ENCODE peak calls at places on chromosome 10, in six cellular contexts. One of them, this sample, is unnamed.

GRCh38 chr10:85859859-85860258 is 506.7 kb downstream of the GRID1 start:
- DNase-seq in stimulated activated CD4-positive, alpha-beta T cell treated with anti-CD3 and anti-CD28 coated beads, Interleukin-1b, Interleukin-23, amount 100 ng/mL, for 24 hours: no peak
- DNase-seq in GM13976: no peak
- DNase-seq in B cell: no peak
- DNase-seq in transverse colon: no peak
- DNase-seq in H9: no peak
- DNase-seq in this sample: no peak

GRCh38 chr10:122264931-122265330 is 6.2 kb upstream of the BTBD16 start:
- DNase-seq in stimulated activated CD4-positive, alpha-beta T cell treated with anti-CD3 and anti-CD28 coated beads, Interleukin-1b, Interleukin-23, amount 100 ng/mL, for 24 hours: no peak
- DNase-seq in GM13976: no peak
- DNase-seq in B cell: no peak
- DNase-seq in transverse colon: no peak
- DNase-seq in H9: no peak
- DNase-seq in this sample: no peak

GRCh38 chr10:21065621-21066248 is 168.6 kb upstream of the NEBL start:
- DNase-seq in stimulated activated CD4-positive, alpha-beta T cell treated with anti-CD3 and anti-CD28 coated beads, Interleukin-1b, Interleukin-23, amount 100 ng/mL, for 24 hours: no peak
- DNase-seq in GM13976: no peak
- DNase-seq in B cell: no peak
- DNase-seq in transverse colon: no peak
- DNase-seq in H9: no peak
- DNase-seq in this sample: no peak

GRCh38 chr10:4981722-4982471 is 18.7 kb downstream of the AKR1C1 start:
- DNase-seq in stimulated activated CD4-positive, alpha-beta T cell treated with anti-CD3 and anti-CD28 coated beads, Interleukin-1b, Interleukin-23, amount 100 ng/mL, for 24 hours: no peak
- DNase-seq in GM13976: peak
- DNase-seq in B cell: peak
- DNase-seq in transverse colon: peak
- DNase-seq in H9: peak
- DNase-seq in this sample: peak

GRCh38 chr10:69250041-69250440 is 28.3 kb upstream of the HK1 start:
- DNase-seq in stimulated activated CD4-positive, alpha-beta T cell treated with anti-CD3 and anti-CD28 coated beads, Interleukin-1b, Interleukin-23, amount 100 ng/mL, for 24 hours: no peak
- DNase-seq in GM13976: no peak
- DNase-seq in B cell: no peak
- DNase-seq in transverse colon: no peak
- DNase-seq in H9: no peak
- DNase-seq in this sample: no peak

GRCh38 chr10:86914734-86915133 is 42.7 kb downstream of the MMRN2 start:
- DNase-seq in stimulated activated CD4-positive, alpha-beta T cell treated with anti-CD3 and anti-CD28 coated beads, Interleukin-1b, Interleukin-23, amount 100 ng/mL, for 24 hours: no peak
- DNase-seq in GM13976: no peak
- DNase-seq in B cell: no peak
- DNase-seq in transverse colon: no peak
- DNase-seq in H9: no peak
- DNase-seq in this sample: no peak

GRCh38 chr10:126902157-126902556 is 3.1 kb upstream of the DOCK1 start:
- DNase-seq in stimulated activated CD4-positive, alpha-beta T cell treated with anti-CD3 and anti-CD28 coated beads, Interleukin-1b, Interleukin-23, amount 100 ng/mL, for 24 hours: no peak
- DNase-seq in GM13976: no peak
- DNase-seq in B cell: no peak
- DNase-seq in transverse colon: no peak
- DNase-seq in H9: no peak
- DNase-seq in this sample: no peak

GRCh38 chr10:101053516-101053915 is 8.3 kb upstream of the KAZALD1 start:
- DNase-seq in stimulated activated CD4-positive, alpha-beta T cell treated with anti-CD3 and anti-CD28 coated beads, Interleukin-1b, Interleukin-23, amount 100 ng/mL, for 24 hours: no peak
- DNase-seq in GM13976: no peak
- DNase-seq in B cell: no peak
- DNase-seq in transverse colon: no peak
- DNase-seq in H9: no peak
- DNase-seq in this sample: no peak

GRCh38 chr10:30986027-30986672 is 45.5 kb downstream of the ZNF438 start:
- DNase-seq in stimulated activated CD4-positive, alpha-beta T cell treated with anti-CD3 and anti-CD28 coated beads, Interleukin-1b, Interleukin-23, amount 100 ng/mL, for 24 hours: no peak
- DNase-seq in GM13976: no peak
- DNase-seq in B cell: no peak
- DNase-seq in transverse colon: no peak
- DNase-seq in H9: no peak
- DNase-seq in this sample: no peak

GRCh38 chr10:24008164-24009066 is 200.5 kb upstream of the KIAA1217 start:
- DNase-seq in stimulated activated CD4-positive, alpha-beta T cell treated with anti-CD3 and anti-CD28 coated beads, Interleukin-1b, Interleukin-23, amount 100 ng/mL, for 24 hours: no peak
- DNase-seq in GM13976: no peak
- DNase-seq in B cell: no peak
- DNase-seq in transverse colon: no peak
- DNase-seq in H9: no peak
- DNase-seq in this sample: no peak

GRCh38 chr10:124735491-124736286 is 8.5 kb downstream of the FAM53B start:
- DNase-seq in stimulated activated CD4-positive, alpha-beta T cell treated with anti-CD3 and anti-CD28 coated beads, Interleukin-1b, Interleukin-23, amount 100 ng/mL, for 24 hours: no peak
- DNase-seq in GM13976: no peak
- DNase-seq in B cell: no peak
- DNase-seq in transverse colon: no peak
- DNase-seq in H9: peak
- DNase-seq in this sample: peak

GRCh38 chr10:63866747-63867140 is 345.5 kb downstream of the REEP3 start:
- DNase-seq in stimulated activated CD4-positive, alpha-beta T cell treated with anti-CD3 and anti-CD28 coated beads, Interleukin-1b, Interleukin-23, amount 100 ng/mL, for 24 hours: no peak
- DNase-seq in GM13976: no peak
- DNase-seq in B cell: no peak
- DNase-seq in transverse colon: no peak
- DNase-seq in H9: no peak
- DNase-seq in this sample: no peak

GRCh38 chr10:3931224-3931623 is 146.2 kb upstream of the KLF6 start:
- DNase-seq in stimulated activated CD4-positive, alpha-beta T cell treated with anti-CD3 and anti-CD28 coated beads, Interleukin-1b, Interleukin-23, amount 100 ng/mL, for 24 hours: no peak
- DNase-seq in GM13976: no peak
- DNase-seq in B cell: no peak
- DNase-seq in transverse colon: no peak
- DNase-seq in H9: no peak
- DNase-seq in this sample: no peak

GRCh38 chr10:96370575-96371157 is 11.9 kb upstream of the OPALIN start:
- DNase-seq in stimulated activated CD4-positive, alpha-beta T cell treated with anti-CD3 and anti-CD28 coated beads, Interleukin-1b, Interleukin-23, amount 100 ng/mL, for 24 hours: peak
- DNase-seq in GM13976: peak
- DNase-seq in B cell: peak
- DNase-seq in transverse colon: peak
- DNase-seq in H9: peak
- DNase-seq in this sample: no peak

GRCh38 chr10:89685932-89686331 is 15.5 kb upstream of the KIF20B start:
- DNase-seq in stimulated activated CD4-positive, alpha-beta T cell treated with anti-CD3 and anti-CD28 coated beads, Interleukin-1b, Interleukin-23, amount 100 ng/mL, for 24 hours: no peak
- DNase-seq in GM13976: no peak
- DNase-seq in B cell: no peak
- DNase-seq in transverse colon: no peak
- DNase-seq in H9: no peak
- DNase-seq in this sample: no peak

GRCh38 chr10:28685717-28686116 is 8.4 kb downstream of the BAMBI start:
- DNase-seq in stimulated activated CD4-positive, alpha-beta T cell treated with anti-CD3 and anti-CD28 coated beads, Interleukin-1b, Interleukin-23, amount 100 ng/mL, for 24 hours: no peak
- DNase-seq in GM13976: no peak
- DNase-seq in B cell: no peak
- DNase-seq in transverse colon: no peak
- DNase-seq in H9: no peak
- DNase-seq in this sample: no peak